ENCODE peak calls at places on chromosome 11, in nine cellular contexts. One of them, this sample, is unnamed.

GRCh38 chr11:3674189-3674588 is 3.0 kb upstream of the CHRNA10 start:
- DNase-seq in CD4-positive, alpha-beta T cell: no peak
- DNase-seq in tibial artery: no peak
- DNase-seq in activated CD8-positive, alpha-beta T cell treated with anti-CD3 and anti-CD28 coated beads for 36 hours: no peak
- DNase-seq in pancreas: no peak
- DNase-seq in brain microvascular endothelial cell: peak
- DNase-seq in neural progenitor cell: peak
- DNase-seq in foreskin fibroblast: peak
- DNase-seq in astrocyte: peak
- DNase-seq in this sample: peak

GRCh38 chr11:30935861-30936260 is 349.7 kb upstream of the MPPED2 start:
- DNase-seq in CD4-positive, alpha-beta T cell: no peak
- DNase-seq in activated CD8-positive, alpha-beta T cell treated with anti-CD3 and anti-CD28 coated beads for 36 hours: no peak
- DNase-seq in foreskin fibroblast: no peak
- DNase-seq in neural progenitor cell: no peak
- DNase-seq in astrocyte: peak
- DNase-seq in tibial artery: no peak
- DNase-seq in pancreas: no peak
- DNase-seq in brain microvascular endothelial cell: no peak
- DNase-seq in this sample: no peak

GRCh38 chr11:45324459-45324858 is 38.3 kb upstream of the SYT13 start:
- DNase-seq in foreskin fibroblast: no peak
- DNase-seq in activated CD8-positive, alpha-beta T cell treated with anti-CD3 and anti-CD28 coated beads for 36 hours: no peak
- DNase-seq in CD4-positive, alpha-beta T cell: no peak
- DNase-seq in brain microvascular endothelial cell: no peak
- DNase-seq in neural progenitor cell: no peak
- DNase-seq in tibial artery: no peak
- DNase-seq in pancreas: no peak
- DNase-seq in astrocyte: no peak
- DNase-seq in this sample: no peak

GRCh38 chr11:120811731-120812130 is 212.2 kb upstream of the TBCEL start:
- DNase-seq in astrocyte: no peak
- DNase-seq in brain microvascular endothelial cell: no peak
- DNase-seq in pancreas: no peak
- DNase-seq in CD4-positive, alpha-beta T cell: no peak
- DNase-seq in tibial artery: no peak
- DNase-seq in neural progenitor cell: no peak
- DNase-seq in foreskin fibroblast: no peak
- DNase-seq in activated CD8-positive, alpha-beta T cell treated with anti-CD3 and anti-CD28 coated beads for 36 hours: no peak
- DNase-seq in this sample: no peak

GRCh38 chr11:123166095-123166559 is 28.9 kb downstream of the CLMP start:
- DNase-seq in CD4-positive, alpha-beta T cell: no peak
- DNase-seq in foreskin fibroblast: no peak
- DNase-seq in pancreas: no peak
- DNase-seq in activated CD8-positive, alpha-beta T cell treated with anti-CD3 and anti-CD28 coated beads for 36 hours: peak
- DNase-seq in astrocyte: peak
- DNase-seq in neural progenitor cell: peak
- DNase-seq in brain microvascular endothelial cell: peak
- DNase-seq in tibial artery: no peak
- DNase-seq in this sample: peak

GRCh38 chr11:2298795-2299747 is 2.6 kb downstream of the C11orf21 start:
- DNase-seq in brain microvascular endothelial cell: no peak
- DNase-seq in tibial artery: no peak
- DNase-seq in CD4-positive, alpha-beta T cell: no peak
- DNase-seq in astrocyte: no peak
- DNase-seq in foreskin fibroblast: no peak
- DNase-seq in neural progenitor cell: peak
- DNase-seq in pancreas: peak
- DNase-seq in activated CD8-positive, alpha-beta T cell treated with anti-CD3 and anti-CD28 coated beads for 36 hours: peak
- DNase-seq in this sample: no peak

GRCh38 chr11:126712017-126712625 is 288.4 kb downstream of the KIRREL3 start:
- DNase-seq in astrocyte: no peak
- DNase-seq in activated CD8-positive, alpha-beta T cell treated with anti-CD3 and anti-CD28 coated beads for 36 hours: no peak
- DNase-seq in pancreas: no peak
- DNase-seq in foreskin fibroblast: peak
- DNase-seq in tibial artery: no peak
- DNase-seq in neural progenitor cell: no peak
- DNase-seq in brain microvascular endothelial cell: no peak
- DNase-seq in CD4-positive, alpha-beta T cell: no peak
- DNase-seq in this sample: peak

GRCh38 chr11:21511835-21512440 is 680.9 kb upstream of the ANO5 start:
- DNase-seq in tibial artery: no peak
- DNase-seq in pancreas: peak
- DNase-seq in activated CD8-positive, alpha-beta T cell treated with anti-CD3 and anti-CD28 coated beads for 36 hours: peak
- DNase-seq in neural progenitor cell: peak
- DNase-seq in astrocyte: peak
- DNase-seq in foreskin fibroblast: no peak
- DNase-seq in brain microvascular endothelial cell: peak
- DNase-seq in CD4-positive, alpha-beta T cell: no peak
- DNase-seq in this sample: peak

GRCh38 chr11:74694536-74694935 is 36.7 kb downstream of the CHRDL2 start:
- DNase-seq in pancreas: no peak
- DNase-seq in activated CD8-positive, alpha-beta T cell treated with anti-CD3 and anti-CD28 coated beads for 36 hours: no peak
- DNase-seq in brain microvascular endothelial cell: no peak
- DNase-seq in CD4-positive, alpha-beta T cell: no peak
- DNase-seq in neural progenitor cell: no peak
- DNase-seq in astrocyte: no peak
- DNase-seq in foreskin fibroblast: no peak
- DNase-seq in tibial artery: no peak
- DNase-seq in this sample: no peak

GRCh38 chr11:110069158-110069737 is 23.9 kb upstream of the ZC3H12C start:
- DNase-seq in astrocyte: peak
- DNase-seq in foreskin fibroblast: peak
- DNase-seq in pancreas: no peak
- DNase-seq in activated CD8-positive, alpha-beta T cell treated with anti-CD3 and anti-CD28 coated beads for 36 hours: no peak
- DNase-seq in tibial artery: peak
- DNase-seq in neural progenitor cell: no peak
- DNase-seq in brain microvascular endothelial cell: peak
- DNase-seq in CD4-positive, alpha-beta T cell: no peak
- DNase-seq in this sample: peak

GRCh38 chr11:78231962-78232459 is 43.3 kb downstream of the USP35 start:
- DNase-seq in activated CD8-positive, alpha-beta T cell treated with anti-CD3 and anti-CD28 coated beads for 36 hours: no peak
- DNase-seq in tibial artery: peak
- DNase-seq in foreskin fibroblast: peak
- DNase-seq in astrocyte: peak
- DNase-seq in brain microvascular endothelial cell: no peak
- DNase-seq in pancreas: no peak
- DNase-seq in CD4-positive, alpha-beta T cell: no peak
- DNase-seq in neural progenitor cell: no peak
- DNase-seq in this sample: peak

GRCh38 chr11:74487875-74488274 is 5.6 kb downstream of the LIPT2 start:
- DNase-seq in tibial artery: no peak
- DNase-seq in CD4-positive, alpha-beta T cell: no peak
- DNase-seq in activated CD8-positive, alpha-beta T cell treated with anti-CD3 and anti-CD28 coated beads for 36 hours: peak
- DNase-seq in pancreas: no peak
- DNase-seq in astrocyte: no peak
- DNase-seq in neural progenitor cell: peak
- DNase-seq in foreskin fibroblast: no peak
- DNase-seq in brain microvascular endothelial cell: no peak
- DNase-seq in this sample: no peak

DNA sequence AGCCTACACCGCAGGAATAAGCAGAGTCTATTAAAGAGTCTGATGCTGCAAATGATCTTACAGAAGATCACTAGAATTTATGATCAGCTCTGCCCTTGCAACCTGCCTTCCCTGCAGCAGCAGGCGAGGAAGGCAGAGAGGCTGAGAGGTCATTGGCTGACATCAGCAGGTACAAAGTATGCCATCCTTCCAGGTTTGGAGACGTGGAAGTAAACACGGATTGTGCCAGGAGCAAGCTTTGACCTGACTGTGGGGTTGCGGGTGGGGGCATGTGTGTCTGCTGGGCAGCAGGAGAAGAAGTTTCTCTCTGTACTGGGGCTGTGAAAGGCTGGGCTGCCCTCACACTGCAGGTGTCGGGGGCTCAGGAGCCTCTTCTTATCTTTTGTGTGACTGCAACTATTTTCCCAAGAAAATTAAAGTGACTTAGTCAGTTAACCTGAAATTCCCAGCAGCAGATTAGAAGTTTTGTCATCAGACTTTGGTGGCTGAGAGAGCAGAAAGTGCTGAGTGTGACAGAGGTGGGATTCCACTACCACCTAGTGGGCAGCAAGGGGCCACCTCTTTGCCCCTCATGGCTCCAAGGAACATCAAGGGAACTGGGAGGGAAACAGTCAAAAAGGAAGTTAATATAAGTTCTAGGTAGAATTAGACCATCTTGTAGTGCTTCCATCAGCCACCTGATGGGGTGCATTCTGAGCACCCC is 565.9 kb downstream of the ETS1 start:
- DNase-seq in foreskin fibroblast: no peak
- DNase-seq in tibial artery: no peak
- DNase-seq in pancreas: no peak
- DNase-seq in activated CD8-positive, alpha-beta T cell treated with anti-CD3 and anti-CD28 coated beads for 36 hours: no peak
- DNase-seq in brain microvascular endothelial cell: no peak
- DNase-seq in astrocyte: peak
- DNase-seq in neural progenitor cell: peak
- DNase-seq in CD4-positive, alpha-beta T cell: no peak
- DNase-seq in this sample: peak
- TF ChIP-seq CTCF in foreskin fibroblast: peak
- TF ChIP-seq CTCF in tibial artery: no peak
- TF ChIP-seq CTCF in pancreas: no peak
- TF ChIP-seq CTCF in activated CD8-positive, alpha-beta T cell treated with anti-CD3 and anti-CD28 coated beads for 36 hours: peak
- TF ChIP-seq CTCF in brain microvascular endothelial cell: peak
- TF ChIP-seq CTCF in astrocyte: peak
- TF ChIP-seq CTCF in neural progenitor cell: peak
- TF ChIP-seq CTCF in CD4-positive, alpha-beta T cell: no peak
- TF ChIP-seq CTCF in this sample: peak

DNA sequence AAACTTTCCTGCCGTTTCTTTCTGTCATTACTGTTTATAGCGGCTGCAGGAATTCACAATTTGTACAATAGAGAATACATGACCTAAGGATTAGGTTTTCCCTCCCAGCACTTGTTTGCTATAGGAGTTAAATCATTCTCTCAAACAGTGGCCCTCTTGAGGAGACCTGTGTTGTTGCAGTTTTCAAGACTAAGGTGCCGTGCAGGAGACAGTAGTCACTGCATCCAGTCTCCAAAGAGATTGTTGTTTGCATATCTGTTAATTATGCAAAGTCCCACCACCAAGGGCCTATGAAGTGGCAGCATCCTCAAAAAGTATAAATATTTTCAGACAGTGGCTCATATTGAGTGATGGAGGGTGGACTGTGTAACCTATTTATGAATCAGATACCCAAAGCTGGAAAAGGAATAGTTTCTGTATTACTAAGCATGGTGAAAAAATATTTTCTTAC is 2.3 kb downstream of the PRSS23 start:
- DNase-seq in astrocyte: peak
- DNase-seq in brain microvascular endothelial cell: no peak
- DNase-seq in pancreas: no peak
- DNase-seq in neural progenitor cell: peak
- DNase-seq in activated CD8-positive, alpha-beta T cell treated with anti-CD3 and anti-CD28 coated beads for 36 hours: peak
- DNase-seq in foreskin fibroblast: peak
- DNase-seq in CD4-positive, alpha-beta T cell: no peak
- DNase-seq in tibial artery: no peak
- DNase-seq in this sample: peak
- TF ChIP-seq CTCF in astrocyte: peak
- TF ChIP-seq CTCF in brain microvascular endothelial cell: peak
- TF ChIP-seq CTCF in pancreas: peak
- TF ChIP-seq CTCF in neural progenitor cell: peak
- TF ChIP-seq CTCF in activated CD8-positive, alpha-beta T cell treated with anti-CD3 and anti-CD28 coated beads for 36 hours: peak
- TF ChIP-seq CTCF in foreskin fibroblast: peak
- TF ChIP-seq CTCF in CD4-positive, alpha-beta T cell: no peak
- TF ChIP-seq CTCF in tibial artery: peak
- TF ChIP-seq CTCF in this sample: peak

DNA sequence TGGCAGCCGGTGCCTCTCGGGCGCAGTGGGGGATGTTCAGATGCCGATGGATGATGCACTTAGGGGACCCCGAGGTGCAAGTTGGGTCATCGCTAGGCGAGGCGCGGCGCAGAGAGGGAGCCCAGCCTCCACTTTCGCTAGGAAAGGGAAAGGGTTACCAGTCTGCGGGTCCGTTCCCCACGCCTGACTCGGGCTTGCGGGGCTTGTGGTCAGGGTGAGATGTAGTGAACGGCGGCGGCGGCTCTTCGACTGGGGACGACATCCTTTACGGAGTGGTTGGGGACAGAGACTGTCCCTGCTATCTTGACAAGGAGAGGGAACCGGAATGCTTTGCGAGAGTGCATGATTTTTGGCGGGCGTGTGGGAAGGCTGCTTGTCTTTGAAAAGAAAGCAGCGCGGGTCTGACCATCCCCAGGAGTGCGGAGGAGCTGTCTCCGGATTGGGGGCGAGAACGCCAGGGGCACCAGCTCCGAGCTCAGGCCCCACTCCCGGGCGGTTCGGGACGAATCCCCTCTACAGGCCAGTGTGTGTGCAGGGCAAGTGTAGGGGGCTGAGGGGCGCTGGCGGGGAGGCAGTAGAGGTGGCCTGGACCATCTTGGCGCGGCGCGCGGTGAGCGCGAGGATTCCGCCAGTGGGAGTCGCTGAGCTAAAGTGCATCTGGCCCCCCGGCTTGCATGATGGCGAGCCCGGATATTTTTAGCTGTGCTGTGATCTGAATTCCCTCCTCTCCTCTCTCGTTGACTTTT is 1.1 kb downstream of the FAT3 start:
- DNase-seq in pancreas: peak
- DNase-seq in foreskin fibroblast: no peak
- DNase-seq in neural progenitor cell: peak
- DNase-seq in tibial artery: peak
- DNase-seq in brain microvascular endothelial cell: no peak
- DNase-seq in activated CD8-positive, alpha-beta T cell treated with anti-CD3 and anti-CD28 coated beads for 36 hours: no peak
- DNase-seq in astrocyte: peak
- DNase-seq in CD4-positive, alpha-beta T cell: no peak
- DNase-seq in this sample: no peak
- TF ChIP-seq CTCF in pancreas: no peak
- TF ChIP-seq CTCF in foreskin fibroblast: peak
- TF ChIP-seq CTCF in neural progenitor cell: no peak
- TF ChIP-seq CTCF in tibial artery: peak
- TF ChIP-seq CTCF in brain microvascular endothelial cell: peak
- TF ChIP-seq CTCF in activated CD8-positive, alpha-beta T cell treated with anti-CD3 and anti-CD28 coated beads for 36 hours: no peak
- TF ChIP-seq CTCF in astrocyte: peak
- TF ChIP-seq CTCF in CD4-positive, alpha-beta T cell: no peak
- TF ChIP-seq CTCF in this sample: no peak

DNA sequence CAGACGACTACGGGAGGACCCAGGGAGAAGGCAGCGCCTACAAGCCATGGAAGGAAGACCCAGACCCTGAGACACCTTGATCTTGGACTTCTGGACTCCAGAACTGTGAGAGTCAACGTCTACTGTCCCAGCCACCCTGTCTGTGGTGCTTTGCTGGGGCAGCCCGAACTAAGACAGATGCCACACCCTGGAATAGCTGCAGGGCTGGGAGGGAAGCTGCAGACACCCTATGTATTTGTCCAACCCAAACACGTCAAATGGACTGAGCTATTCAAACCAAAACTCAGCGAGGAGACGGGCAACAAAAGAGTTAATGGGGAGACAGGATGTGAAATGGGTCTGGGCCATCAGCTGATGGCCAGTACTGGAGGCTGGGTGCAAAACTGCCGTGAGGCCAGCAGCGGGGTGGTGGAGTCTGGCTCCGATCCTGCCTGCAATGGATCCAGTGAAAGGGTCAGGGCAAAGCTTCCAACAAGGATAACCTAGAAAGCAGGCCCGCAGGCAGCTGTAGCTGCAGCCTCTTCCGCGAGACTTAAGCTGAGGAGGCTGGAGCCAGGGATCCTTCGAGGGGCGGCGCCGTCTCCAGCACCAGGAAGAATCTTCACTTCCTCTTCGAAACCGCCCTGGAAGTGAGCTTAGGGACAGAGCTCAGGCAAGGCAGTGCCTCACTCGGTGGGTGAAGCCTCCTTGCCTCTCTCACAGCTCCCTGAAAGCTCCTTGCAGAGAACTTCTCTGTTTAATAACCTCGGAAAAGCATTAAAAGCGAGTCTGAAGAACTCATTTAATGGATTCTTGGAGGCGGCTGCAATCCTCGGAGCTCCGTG is 169.6 kb downstream of the CTTN start:
- DNase-seq in brain microvascular endothelial cell: peak
- DNase-seq in astrocyte: peak
- DNase-seq in activated CD8-positive, alpha-beta T cell treated with anti-CD3 and anti-CD28 coated beads for 36 hours: no peak
- DNase-seq in CD4-positive, alpha-beta T cell: no peak
- DNase-seq in tibial artery: peak
- DNase-seq in foreskin fibroblast: peak
- DNase-seq in pancreas: peak
- DNase-seq in neural progenitor cell: peak
- DNase-seq in this sample: no peak
- TF ChIP-seq CTCF in brain microvascular endothelial cell: no peak
- TF ChIP-seq CTCF in astrocyte: no peak
- TF ChIP-seq CTCF in activated CD8-positive, alpha-beta T cell treated with anti-CD3 and anti-CD28 coated beads for 36 hours: no peak
- TF ChIP-seq CTCF in CD4-positive, alpha-beta T cell: no peak
- TF ChIP-seq CTCF in tibial artery: no peak
- TF ChIP-seq CTCF in foreskin fibroblast: no peak
- TF ChIP-seq CTCF in pancreas: no peak
- TF ChIP-seq CTCF in neural progenitor cell: no peak
- TF ChIP-seq CTCF in this sample: no peak